ENCODE peak calls at places on chromosome 13, in five cellular contexts. B is HCT116, Z is GM12878, N is H1, L is K562. H is an unnamed sample.

GRCh38 chr13:106145997-106146864 is 389.2 kb downstream of the EFNB2 start:
- DNase-seq in L (no peak), N (no peak), B (no peak), Z (no peak), H (no peak)

GRCh38 chr13:92573467-92574057 is 653.0 kb upstream of the GPC6 start:
- DNase-seq in N (peak), Z (no peak), L (peak), B (no peak), H (peak)

GRCh38 chr13:95607363-95607762 is 37.1 kb downstream of the DZIP1 start:
- DNase-seq in B (no peak), Z (no peak), L (no peak), N (no peak), H (no peak)

GRCh38 chr13:44437356-44438233 is 64.0 kb downstream of the SERP2 start:
- DNase-seq in L (no peak), N (no peak), Z (no peak), B (no peak), H (peak)

GRCh38 chr13:29830000-29830399 is 20.4 kb downstream of the UBL3 start:
- DNase-seq in L (no peak), B (no peak), Z (no peak), N (no peak), H (no peak)

GRCh38 chr13:46170268-46170667 is 11.7 kb downstream of the LCP1 start:
- DNase-seq in L (no peak), N (no peak), B (no peak), Z (no peak), H (no peak)

GRCh38 chr13:46087481-46087880 is 17.4 kb downstream of the CPB2 start:
- DNase-seq in L (no peak), B (no peak), N (no peak), Z (no peak), H (no peak)

GRCh38 chr13:46893221-46893620 is 3.6 kb downstream of the HTR2A start:
- DNase-seq in B (no peak), L (no peak), N (no peak), Z (no peak), H (no peak)

GRCh38 chr13:76976488-76976887 is 15.4 kb upstream of the CLN5 start:
- DNase-seq in N (no peak), L (no peak), Z (no peak), B (no peak), H (no peak)

GRCh38 chr13:113907637-113908617 is 44.1 kb upstream of the GAS6 start:
- DNase-seq in N (no peak), L (no peak), Z (no peak), B (no peak), H (no peak)

GRCh38 chr13:35496011-35496410 is 19.5 kb upstream of the MAB21L1 start:
- DNase-seq in L (no peak), N (no peak), Z (no peak), B (no peak), H (no peak)

GRCh38 chr13:25988655-25989054 is 63.2 kb downstream of the SHISA2 start:
- DNase-seq in B (no peak), N (no peak), Z (no peak), L (no peak), H (no peak)

GRCh38 chr13:29707876-29708543 is 112.5 kb upstream of the SLC7A1 start:
- DNase-seq in L (peak), N (peak), B (peak), Z (no peak), H (peak)

GRCh38 chr13:31514932-31515331 is 224.4 kb upstream of the RXFP2 start:
- DNase-seq in N (no peak), L (no peak), Z (no peak), B (no peak), H (no peak)

GRCh38 chr13:26502826-26503225 is 54.7 kb upstream of the WASF3 start:
- DNase-seq in N (no peak), L (no peak), Z (no peak), B (no peak), H (no peak)

GRCh38 chr13:83499286-83499685 is 383.0 kb downstream of the SLITRK1 start:
- DNase-seq in L (no peak), Z (no peak), N (no peak), B (no peak), H (no peak)

GRCh38 chr13:28324181-28324789 is 170.6 kb downstream of the FLT1 start:
- DNase-seq in Z (peak), B (peak), L (peak), N (peak), H (peak)
- TF ChIP-seq RAD21 in Z (peak), B (peak), L (peak), N (peak), H (peak)

DNA sequence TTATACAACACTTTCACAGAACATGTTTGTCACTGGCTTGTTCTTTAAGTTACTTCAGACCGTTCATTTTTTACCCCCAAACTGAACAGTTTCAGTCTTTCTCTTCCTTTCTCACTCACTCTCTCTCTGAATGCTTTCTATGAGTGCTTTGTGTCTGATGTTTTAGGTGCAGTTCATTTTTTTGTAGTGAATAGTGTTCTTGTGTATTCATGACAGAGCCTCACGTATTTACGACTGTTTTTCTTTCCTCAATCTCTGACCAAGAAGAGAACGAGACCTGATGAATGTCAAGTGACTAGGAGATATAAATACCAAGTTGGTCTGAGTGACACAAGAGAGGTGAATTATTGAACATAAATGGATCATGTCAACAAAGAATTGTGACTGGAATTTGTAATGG is 1525.0 kb upstream of the MIR17HG start:
- DNase-seq in B (no peak), N (no peak), Z (no peak), L (no peak), H (no peak)
- TF ChIP-seq SRF in B (no peak), N (no peak), Z (no peak), L (no peak), H (no peak)

DNA sequence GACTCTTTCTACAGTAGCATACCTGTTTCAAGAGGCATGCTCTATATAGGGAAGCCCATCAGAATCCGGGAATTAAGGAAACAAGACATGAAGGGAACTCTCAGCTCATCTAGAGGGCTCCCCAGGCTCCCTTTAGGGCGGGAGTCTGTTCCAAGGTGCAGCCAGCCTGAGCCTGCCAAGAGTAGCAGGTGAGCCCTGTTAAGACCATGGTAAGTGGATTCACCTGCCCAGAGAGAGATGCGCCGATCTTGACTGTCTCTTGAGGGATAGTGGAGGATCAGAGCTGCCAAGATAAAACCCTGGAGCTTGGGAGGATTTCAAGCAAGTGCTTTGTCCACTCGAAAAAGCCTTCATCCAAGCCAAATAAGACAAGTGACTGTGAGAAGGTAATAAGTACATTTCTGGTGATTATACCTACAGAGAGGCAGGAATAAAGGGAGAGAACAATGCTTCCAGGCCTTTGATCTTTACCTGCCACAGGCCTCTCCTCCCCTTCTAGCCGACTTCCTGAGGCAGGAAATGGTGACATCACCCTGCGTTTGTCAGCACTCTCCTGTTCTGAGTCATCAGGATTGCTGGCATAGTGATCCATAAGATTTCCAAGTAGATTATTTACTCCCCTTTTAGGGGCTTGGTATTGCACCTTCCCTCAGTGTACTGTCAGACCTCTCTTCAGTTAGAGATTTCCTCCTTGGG is 31.5 kb downstream of the KLF5 start:
- DNase-seq in Z (no peak), L (peak), B (peak), N (no peak), H (peak)
- TF ChIP-seq RAD21 in Z (no peak), L (no peak), B (peak), N (no peak), H (no peak)

GRCh38 chr13:100438059-100438788 is 150.4 kb downstream of the GGACT start:
- DNase-seq in N (no peak), L (no peak), B (no peak), Z (no peak), H (no peak)
- TF ChIP-seq SRF in N (no peak), L (no peak), B (no peak), Z (no peak), H (no peak)

GRCh38 chr13:79062291-79062690 is 343.8 kb downstream of the RBM26 start:
- DNase-seq in B (no peak), L (no peak), N (no peak), Z (no peak), H (no peak)
- TF ChIP-seq RAD21 in B (no peak), L (no peak), N (peak), Z (no peak), H (no peak)

DNA sequence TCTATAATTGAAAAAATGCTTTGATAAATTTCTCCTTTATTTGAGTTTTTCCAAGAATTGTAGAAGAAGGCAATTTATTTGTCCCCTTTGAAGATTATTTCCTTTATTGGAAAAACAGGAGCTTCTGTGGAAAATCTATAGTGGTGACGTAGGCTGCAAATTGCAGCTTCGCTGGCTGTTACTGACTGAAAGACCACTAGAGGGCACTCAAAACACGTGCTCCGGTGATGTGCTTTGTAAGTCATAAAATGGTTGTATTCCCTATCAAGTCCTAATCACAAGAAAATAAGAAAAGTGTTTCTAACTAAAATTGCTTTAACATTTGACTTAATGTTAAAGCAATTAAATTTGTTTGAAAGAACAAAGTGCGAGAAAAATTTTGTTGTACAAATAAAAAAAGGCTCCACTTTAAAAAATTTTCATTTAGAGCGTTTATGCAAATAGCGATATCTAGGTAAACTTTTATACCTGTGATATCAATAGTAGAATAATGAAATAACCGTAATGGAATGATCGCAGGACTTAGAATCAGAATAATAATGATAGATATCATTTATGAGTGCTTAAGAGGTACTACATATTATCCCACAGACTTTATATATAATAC is 638.2 kb upstream of the SPRY2 start:
- DNase-seq in N (no peak), B (peak), Z (peak), L (peak), H (peak)
- TF ChIP-seq SRF in N (no peak), B (no peak), Z (no peak), L (no peak), H (no peak)

DNA sequence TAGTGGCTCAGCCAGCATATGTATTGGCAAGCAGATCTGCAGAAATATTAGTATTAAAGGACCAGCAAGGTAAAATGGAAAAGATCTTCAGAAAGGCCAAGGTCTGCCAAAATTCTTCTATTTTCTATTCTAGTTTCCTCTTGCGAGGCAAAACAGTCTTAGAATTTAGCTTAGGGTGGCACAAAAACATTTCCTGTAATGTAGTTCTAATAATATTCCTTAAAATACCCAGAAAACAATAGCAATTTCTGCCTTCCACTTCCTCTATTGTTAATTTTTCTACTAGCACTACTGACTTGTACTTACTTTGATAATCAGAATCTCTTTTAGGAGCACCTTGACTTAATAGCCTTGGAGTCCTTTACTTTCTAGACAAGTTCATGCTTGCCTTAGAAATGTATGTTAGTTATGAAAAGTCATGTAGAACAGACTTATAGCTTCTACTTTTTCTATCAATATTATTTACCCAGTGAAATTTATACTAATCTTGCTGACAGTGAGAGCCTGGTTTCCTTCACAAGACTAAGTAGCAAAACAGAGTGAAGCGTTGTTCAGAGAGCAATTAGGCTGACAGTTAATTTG is 23.8 kb upstream of the LPAR6 start:
- DNase-seq in L (no peak), N (no peak), Z (no peak), B (no peak), H (no peak)
- TF ChIP-seq RAD21 in L (no peak), N (no peak), Z (no peak), B (no peak), H (no peak)

GRCh38 chr13:97540696-97541095 is 106.7 kb downstream of the RAP2A start:
- DNase-seq in Z (no peak), L (no peak), N (no peak), B (no peak), H (no peak)
- TF ChIP-seq SRF in Z (no peak), L (no peak), N (no peak), B (no peak), H (no peak)